ENCODE peak calls at places on chromosome 17, in six cellular contexts. P, H, Y, N, S and B are unnamed samples.

GRCh38 chr17:40553694-40554534 is 11.4 kb downstream of the CCR7 start:
- DNase-seq in N (no peak), P (peak), Y (no peak), H (peak), S (no peak), B (peak)

GRCh38 chr17:55722016-55722706 is 503 bp downstream of the TMEM100 start:
- DNase-seq in N (no peak), Y (no peak), P (no peak), H (no peak), S (no peak), B (no peak)

GRCh38 chr17:260031-260791 is 78.8 kb upstream of the DOC2B start:
- DNase-seq in N (peak), Y (no peak), P (no peak), H (no peak), S (no peak), B (peak)

GRCh38 chr17:4008082-4008435 is 43.8 kb upstream of the ATP2A3 start:
- DNase-seq in N (no peak), H (peak), Y (no peak), S (no peak), P (no peak), B (no peak)

GRCh38 chr17:19652595-19652994 is 4.0 kb downstream of the ALDH3A2 start:
- DNase-seq in S (no peak), H (no peak), N (no peak), Y (no peak), P (no peak), B (no peak)

GRCh38 chr17:35244345-35245195 is 1.7 kb downstream of the SLFN5 start:
- DNase-seq in Y (peak), H (peak), N (no peak), P (peak), S (peak), B (peak)

GRCh38 chr17:15914400-15915165 is 30.3 kb upstream of the ADORA2B start:
- DNase-seq in P (no peak), N (no peak), S (no peak), Y (no peak), H (no peak), B (peak)

GRCh38 chr17:53033297-53033696 is 789.4 kb upstream of the KIF2B start:
- DNase-seq in P (peak), N (no peak), S (no peak), Y (no peak), H (no peak), B (no peak)

GRCh38 chr17:2055494-2056220 is 754 bp downstream of the HIC1 start:
- DNase-seq in S (no peak), Y (no peak), H (no peak), N (no peak), P (no peak), B (no peak)

GRCh38 chr17:81832608-81833159 is 407 bp downstream of the MCRIP1 start:
- DNase-seq in S (peak), H (peak), N (no peak), P (no peak), Y (no peak), B (peak)

GRCh38 chr17:43018008-43018853 is 4.0 kb downstream of the VAT1 start:
- DNase-seq in P (no peak), S (no peak), H (no peak), Y (peak), N (no peak), B (no peak)

GRCh38 chr17:81537856-81538555 is 9.8 kb downstream of the FSCN2 start:
- DNase-seq in N (no peak), H (no peak), Y (no peak), S (no peak), P (no peak), B (no peak)

DNA sequence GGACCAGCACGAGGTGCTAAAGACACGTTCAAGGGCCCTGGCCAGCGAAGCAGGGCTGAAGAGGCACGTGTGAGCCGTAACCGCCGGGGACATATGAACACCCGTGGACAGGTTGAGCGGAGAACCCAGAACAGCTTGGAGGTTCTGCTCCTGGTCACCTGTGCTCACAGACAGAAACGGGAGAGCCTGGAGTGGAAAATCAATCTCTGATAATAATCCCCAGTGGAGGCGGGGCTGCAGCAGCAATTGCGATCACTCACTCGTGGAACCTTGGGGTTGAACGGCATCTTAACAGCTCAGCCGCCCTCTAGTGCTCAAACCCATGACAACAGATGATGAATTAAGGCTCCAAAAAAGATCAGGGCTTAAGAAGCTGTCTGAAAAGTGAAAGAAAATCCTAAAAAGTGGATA is 25.6 kb downstream of the WIPI1 start:
- DNase-seq in P (peak), N (no peak), H (no peak), S (peak), Y (peak), B (peak)
- TF ChIP-seq JUN in P (no peak), N (no peak), H (no peak), S (no peak), Y (no peak), B (no peak)

DNA sequence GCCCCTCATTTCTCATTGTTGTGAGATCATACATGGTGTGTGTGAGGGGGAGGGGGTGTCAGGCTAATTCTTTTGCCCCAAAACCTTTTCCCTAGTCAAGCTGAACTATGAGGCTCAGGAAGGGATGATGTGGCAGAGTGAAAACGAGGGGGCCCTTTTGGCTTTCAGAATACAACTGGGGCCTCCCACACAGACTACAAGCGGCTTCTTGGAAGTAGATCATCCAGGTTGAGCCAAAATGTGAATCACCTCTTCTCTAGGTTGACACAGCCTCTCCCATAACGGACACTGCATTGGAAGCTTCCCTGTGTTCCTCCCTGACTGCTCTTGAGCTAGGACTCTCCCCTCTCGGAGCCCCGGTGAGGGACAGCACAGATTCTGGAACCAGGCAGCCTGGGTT is 2.3 kb upstream of the ALKBH5 start:
- DNase-seq in Y (no peak), H (no peak), P (no peak), S (no peak), N (no peak), B (no peak)
- TF ChIP-seq JUN in Y (no peak), H (no peak), P (no peak), S (no peak), N (no peak), B (no peak)

DNA sequence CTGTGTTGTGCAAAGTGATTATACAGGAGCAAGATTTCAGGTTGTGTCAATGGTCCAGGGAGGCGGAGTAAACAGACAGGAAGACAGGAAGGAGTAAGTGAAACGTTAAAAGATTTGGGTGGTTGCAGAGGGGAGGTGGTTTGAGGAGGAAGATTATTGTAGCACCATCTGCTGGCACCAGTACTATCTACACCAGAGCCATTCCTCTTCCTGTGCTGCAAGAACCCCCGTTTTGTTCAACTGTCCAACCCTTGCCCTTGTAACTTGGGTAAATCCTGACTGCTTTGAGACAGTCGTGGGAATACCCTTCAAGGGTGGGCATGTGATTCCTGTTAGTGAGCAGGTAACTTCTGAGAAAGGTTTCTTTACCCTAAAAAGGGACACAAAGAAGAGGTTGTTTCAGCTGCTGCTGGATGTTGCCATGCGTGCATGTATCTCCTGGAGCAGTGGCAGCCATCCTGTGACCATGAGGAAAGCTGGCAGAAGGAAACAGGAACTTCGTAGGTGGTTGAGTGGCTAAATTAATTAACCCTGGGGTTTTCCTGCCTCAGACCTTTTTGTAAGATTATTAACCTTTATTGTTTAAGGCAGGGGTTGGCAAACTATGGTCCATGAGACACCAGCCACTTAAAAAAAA is 124.1 kb downstream of the PRKCA start:
- DNase-seq in P (peak), S (no peak), H (peak), Y (peak), N (no peak), B (no peak)
- TF ChIP-seq JUN in P (no peak), S (no peak), H (no peak), Y (no peak), N (no peak), B (no peak)

DNA sequence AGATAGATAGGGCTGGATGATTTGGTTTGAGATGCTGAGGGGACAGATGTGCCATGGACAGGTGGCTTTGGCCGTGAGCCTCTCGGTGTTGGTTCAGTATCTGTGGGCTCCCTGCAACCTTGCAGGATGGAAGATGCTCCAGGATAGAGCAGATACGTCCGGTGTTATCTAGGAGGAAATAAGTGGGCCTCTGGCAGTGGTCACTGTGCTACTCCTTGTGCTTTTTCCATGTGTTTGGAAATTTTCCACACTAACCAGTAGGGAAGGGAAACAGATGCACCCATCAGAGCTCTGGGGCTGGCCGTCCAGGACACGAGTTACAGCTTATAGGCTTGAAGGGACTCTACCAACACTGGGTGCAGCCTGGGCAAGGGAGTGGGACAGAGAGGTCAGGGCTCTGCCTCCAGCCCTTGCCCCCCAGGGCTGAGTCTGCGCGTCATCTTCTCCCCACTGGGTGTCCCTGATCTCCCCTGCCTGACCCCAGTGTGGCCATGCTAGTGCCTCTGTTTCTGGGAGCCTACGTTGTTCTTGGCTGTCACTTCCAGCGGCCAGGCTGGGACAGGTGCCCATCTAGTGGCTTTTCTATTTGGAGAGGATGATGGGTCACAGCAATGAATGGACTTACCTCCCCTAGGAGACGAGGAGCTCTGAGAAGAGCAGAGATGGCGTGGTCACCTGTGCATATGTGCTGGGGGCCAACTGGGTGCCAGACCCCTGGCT is 166.9 kb downstream of the SEC14L1 start:
- DNase-seq in P (no peak), Y (no peak), N (no peak), S (no peak), H (no peak), B (no peak)
- TF ChIP-seq JUN in P (no peak), Y (no peak), N (no peak), S (no peak), H (no peak), B (no peak)

GRCh38 chr17:66786101-66786500 is 48.8 kb upstream of the CACNG5 start:
- DNase-seq in N (no peak), S (no peak), Y (no peak), H (no peak), P (no peak), B (no peak)

GRCh38 chr17:66784621-66785364 is 50.1 kb upstream of the CACNG5 start:
- DNase-seq in S (no peak), P (no peak), N (no peak), Y (no peak), H (no peak), B (no peak)

GRCh38 chr17:66782866-66783265 is 52.1 kb upstream of the CACNG5 start:
- DNase-seq in N (no peak), Y (no peak), S (no peak), P (no peak), H (no peak), B (no peak)

GRCh38 chr17:66781135-66781534 is 53.8 kb upstream of the CACNG5 start:
- DNase-seq in H (no peak), S (no peak), P (no peak), N (no peak), Y (no peak), B (no peak)

DNA sequence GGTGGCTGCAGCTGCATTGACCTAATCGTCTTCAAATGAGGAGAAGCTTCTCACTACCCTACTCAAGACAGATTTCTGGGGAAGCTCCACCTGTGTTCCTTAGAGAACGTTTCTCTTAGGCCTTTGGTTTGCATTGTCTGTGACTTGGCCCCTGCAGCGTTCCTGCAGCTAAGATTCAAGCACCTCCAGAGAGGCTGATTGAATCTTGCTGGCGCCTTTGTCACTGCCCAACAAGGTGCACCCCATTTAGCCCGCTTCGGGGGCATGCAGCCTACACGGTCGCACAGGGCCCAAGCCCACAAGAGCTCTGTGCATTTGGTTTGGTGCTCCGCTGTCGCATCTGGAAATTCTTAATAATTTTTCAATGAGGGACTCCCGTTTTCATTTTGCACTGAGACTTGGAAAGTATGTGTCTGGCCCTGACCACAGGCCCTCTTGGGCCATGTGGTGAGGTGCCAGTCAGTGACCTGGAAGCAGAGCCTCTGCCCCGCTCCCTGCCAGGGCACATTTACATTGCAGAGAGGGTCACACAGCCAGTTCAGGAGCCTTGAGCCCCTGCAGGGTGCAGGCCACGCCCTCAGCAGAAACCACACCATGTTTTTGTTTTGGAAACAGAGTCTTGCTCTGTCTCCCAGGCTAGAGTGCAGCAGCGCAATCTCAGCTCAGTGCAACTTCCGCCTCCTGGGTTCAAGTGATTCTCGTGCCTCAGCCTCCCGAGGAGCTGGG is 51.1 kb upstream of the CACNG5 start:
- DNase-seq in H (no peak), N (no peak), S (no peak), P (no peak), Y (no peak), B (no peak)
- TF ChIP-seq JUN in H (no peak), N (no peak), S (no peak), P (no peak), Y (no peak), B (no peak)